ENCODE peak calls at places on chromosome 7, in six cellular contexts. One of them, this sample, is unnamed.

GRCh38 chr7:157559596-157560257 is 222.9 kb downstream of the DNAJB6 start:
- DNase-seq in B cell: no peak
- DNase-seq in neural progenitor cell: no peak
- DNase-seq in cardiac muscle cell: no peak
- DNase-seq in heart left ventricle: no peak
- DNase-seq in H9: no peak
- DNase-seq in this sample: no peak

GRCh38 chr7:139582671-139583155 is 59.2 kb downstream of the CLEC2L start:
- DNase-seq in B cell: no peak
- DNase-seq in neural progenitor cell: no peak
- DNase-seq in H9: no peak
- DNase-seq in cardiac muscle cell: no peak
- DNase-seq in heart left ventricle: no peak
- DNase-seq in this sample: no peak

GRCh38 chr7:29609162-29610030 is 45.8 kb downstream of the PRR15 start:
- DNase-seq in H9: peak
- DNase-seq in heart left ventricle: no peak
- DNase-seq in neural progenitor cell: peak
- DNase-seq in cardiac muscle cell: peak
- DNase-seq in B cell: no peak
- DNase-seq in this sample: no peak

GRCh38 chr7:40843338-40844026 is 708.7 kb downstream of the SUGCT start:
- DNase-seq in neural progenitor cell: no peak
- DNase-seq in H9: no peak
- DNase-seq in heart left ventricle: no peak
- DNase-seq in cardiac muscle cell: no peak
- DNase-seq in B cell: no peak
- DNase-seq in this sample: no peak

GRCh38 chr7:68470836-68471235 is 1127.4 kb upstream of the AUTS2 start:
- DNase-seq in neural progenitor cell: no peak
- DNase-seq in B cell: no peak
- DNase-seq in heart left ventricle: no peak
- DNase-seq in cardiac muscle cell: no peak
- DNase-seq in H9: no peak
- DNase-seq in this sample: no peak

GRCh38 chr7:7757576-7757975 is 39.2 kb upstream of the RPA3 start:
- DNase-seq in neural progenitor cell: peak
- DNase-seq in heart left ventricle: no peak
- DNase-seq in B cell: no peak
- DNase-seq in cardiac muscle cell: no peak
- DNase-seq in H9: no peak
- DNase-seq in this sample: no peak

GRCh38 chr7:91880016-91880412 is 488 bp downstream of the MTERF1 start:
- DNase-seq in neural progenitor cell: no peak
- DNase-seq in heart left ventricle: no peak
- DNase-seq in cardiac muscle cell: no peak
- DNase-seq in B cell: no peak
- DNase-seq in H9: no peak
- DNase-seq in this sample: no peak

GRCh38 chr7:95916573-95917371 is 144.4 kb downstream of the DYNC1I1 start:
- DNase-seq in heart left ventricle: peak
- DNase-seq in H9: peak
- DNase-seq in neural progenitor cell: peak
- DNase-seq in B cell: peak
- DNase-seq in cardiac muscle cell: peak
- DNase-seq in this sample: peak

GRCh38 chr7:22572937-22573336 is 72.9 kb upstream of the STEAP1B start:
- DNase-seq in H9: no peak
- DNase-seq in cardiac muscle cell: no peak
- DNase-seq in B cell: no peak
- DNase-seq in heart left ventricle: no peak
- DNase-seq in neural progenitor cell: no peak
- DNase-seq in this sample: no peak

GRCh38 chr7:22001345-22002004 is 55.8 kb upstream of the CDCA7L start:
- DNase-seq in cardiac muscle cell: peak
- DNase-seq in neural progenitor cell: peak
- DNase-seq in H9: no peak
- DNase-seq in B cell: peak
- DNase-seq in heart left ventricle: no peak
- DNase-seq in this sample: peak

GRCh38 chr7:93817004-93817403 is 73.5 kb downstream of the TFPI2 start:
- DNase-seq in neural progenitor cell: peak
- DNase-seq in heart left ventricle: no peak
- DNase-seq in cardiac muscle cell: no peak
- DNase-seq in B cell: no peak
- DNase-seq in H9: no peak
- DNase-seq in this sample: no peak

GRCh38 chr7:116652793-116653192 is 19.2 kb upstream of the MET start:
- DNase-seq in cardiac muscle cell: no peak
- DNase-seq in H9: no peak
- DNase-seq in neural progenitor cell: no peak
- DNase-seq in heart left ventricle: no peak
- DNase-seq in B cell: no peak
- DNase-seq in this sample: no peak

GRCh38 chr7:131745645-131746248 is 189.3 kb upstream of the PODXL start:
- DNase-seq in cardiac muscle cell: peak
- DNase-seq in heart left ventricle: no peak
- DNase-seq in B cell: no peak
- DNase-seq in H9: peak
- DNase-seq in neural progenitor cell: peak
- DNase-seq in this sample: peak

GRCh38 chr7:139619367-139619657 is 95.8 kb downstream of the CLEC2L start:
- DNase-seq in B cell: no peak
- DNase-seq in H9: no peak
- DNase-seq in heart left ventricle: no peak
- DNase-seq in cardiac muscle cell: no peak
- DNase-seq in neural progenitor cell: no peak
- DNase-seq in this sample: no peak

GRCh38 chr7:82615527-82615926 is 171.9 kb upstream of the CACNA2D1 start:
- DNase-seq in B cell: peak
- DNase-seq in heart left ventricle: no peak
- DNase-seq in neural progenitor cell: no peak
- DNase-seq in H9: no peak
- DNase-seq in cardiac muscle cell: no peak
- DNase-seq in this sample: no peak

GRCh38 chr7:76300210-76300731 is 2.2 kb upstream of the HSPB1 start:
- DNase-seq in cardiac muscle cell: no peak
- DNase-seq in B cell: no peak
- DNase-seq in H9: no peak
- DNase-seq in heart left ventricle: no peak
- DNase-seq in neural progenitor cell: no peak
- DNase-seq in this sample: no peak

GRCh38 chr7:100584677-100585510 is 1.0 kb downstream of the LRCH4 start:
- DNase-seq in cardiac muscle cell: peak
- DNase-seq in neural progenitor cell: peak
- DNase-seq in heart left ventricle: peak
- DNase-seq in H9: peak
- DNase-seq in B cell: no peak
- DNase-seq in this sample: no peak

GRCh38 chr7:69749358-69749757 is 151.1 kb downstream of the AUTS2 start:
- DNase-seq in neural progenitor cell: no peak
- DNase-seq in cardiac muscle cell: no peak
- DNase-seq in H9: no peak
- DNase-seq in B cell: no peak
- DNase-seq in heart left ventricle: no peak
- DNase-seq in this sample: no peak

GRCh38 chr7:69743436-69743835 is 145.2 kb downstream of the AUTS2 start:
- DNase-seq in H9: no peak
- DNase-seq in cardiac muscle cell: no peak
- DNase-seq in neural progenitor cell: no peak
- DNase-seq in B cell: no peak
- DNase-seq in heart left ventricle: no peak
- DNase-seq in this sample: no peak

GRCh38 chr7:69748530-69748929 is 150.3 kb downstream of the AUTS2 start:
- DNase-seq in heart left ventricle: no peak
- DNase-seq in neural progenitor cell: no peak
- DNase-seq in H9: no peak
- DNase-seq in B cell: no peak
- DNase-seq in cardiac muscle cell: no peak
- DNase-seq in this sample: no peak

GRCh38 chr7:69747144-69747543 is 148.9 kb downstream of the AUTS2 start:
- DNase-seq in H9: no peak
- DNase-seq in heart left ventricle: no peak
- DNase-seq in cardiac muscle cell: no peak
- DNase-seq in neural progenitor cell: no peak
- DNase-seq in B cell: no peak
- DNase-seq in this sample: no peak

GRCh38 chr7:69746383-69746782 is 148.1 kb downstream of the AUTS2 start:
- DNase-seq in neural progenitor cell: no peak
- DNase-seq in H9: no peak
- DNase-seq in heart left ventricle: no peak
- DNase-seq in cardiac muscle cell: no peak
- DNase-seq in B cell: no peak
- DNase-seq in this sample: no peak
- TF ChIP-seq CTCF in neural progenitor cell: no peak
- TF ChIP-seq CTCF in H9: no peak
- TF ChIP-seq CTCF in heart left ventricle: no peak
- TF ChIP-seq CTCF in cardiac muscle cell: no peak
- TF ChIP-seq CTCF in B cell: no peak
- TF ChIP-seq CTCF in this sample: no peak

GRCh38 chr7:127578036-127578684 is 7.2 kb downstream of the GCC1 start:
- DNase-seq in cardiac muscle cell: no peak
- DNase-seq in B cell: no peak
- DNase-seq in neural progenitor cell: peak
- DNase-seq in H9: no peak
- DNase-seq in heart left ventricle: no peak
- DNase-seq in this sample: no peak
- TF ChIP-seq CTCF in cardiac muscle cell: peak
- TF ChIP-seq CTCF in B cell: no peak
- TF ChIP-seq CTCF in neural progenitor cell: peak
- TF ChIP-seq CTCF in H9: peak
- TF ChIP-seq CTCF in heart left ventricle: no peak
- TF ChIP-seq CTCF in this sample: no peak

GRCh38 chr7:23679898-23680416 is at the start of gene FAM221A:
- DNase-seq in cardiac muscle cell: peak
- DNase-seq in H9: peak
- DNase-seq in B cell: peak
- DNase-seq in neural progenitor cell: peak
- DNase-seq in heart left ventricle: peak
- DNase-seq in this sample: peak
- TF ChIP-seq CTCF in cardiac muscle cell: peak
- TF ChIP-seq CTCF in H9: peak
- TF ChIP-seq CTCF in B cell: peak
- TF ChIP-seq CTCF in neural progenitor cell: peak
- TF ChIP-seq CTCF in heart left ventricle: peak
- TF ChIP-seq CTCF in this sample: peak

GRCh38 chr7:34070486-34071323 is 165.4 kb downstream of the BMPER start:
- DNase-seq in B cell: no peak
- DNase-seq in H9: no peak
- DNase-seq in heart left ventricle: no peak
- DNase-seq in cardiac muscle cell: no peak
- DNase-seq in neural progenitor cell: no peak
- DNase-seq in this sample: no peak

GRCh38 chr7:34066411-34066810 is 161.1 kb downstream of the BMPER start:
- DNase-seq in heart left ventricle: no peak
- DNase-seq in H9: no peak
- DNase-seq in cardiac muscle cell: no peak
- DNase-seq in B cell: no peak
- DNase-seq in neural progenitor cell: no peak
- DNase-seq in this sample: no peak

GRCh38 chr7:34067406-34067805 is 162.1 kb downstream of the BMPER start:
- DNase-seq in H9: no peak
- DNase-seq in cardiac muscle cell: no peak
- DNase-seq in neural progenitor cell: no peak
- DNase-seq in B cell: no peak
- DNase-seq in heart left ventricle: no peak
- DNase-seq in this sample: no peak

GRCh38 chr7:34066968-34067367 is 161.6 kb downstream of the BMPER start:
- DNase-seq in H9: peak
- DNase-seq in neural progenitor cell: no peak
- DNase-seq in heart left ventricle: no peak
- DNase-seq in cardiac muscle cell: no peak
- DNase-seq in B cell: no peak
- DNase-seq in this sample: no peak

GRCh38 chr7:34069676-34070075 is 164.3 kb downstream of the BMPER start:
- DNase-seq in neural progenitor cell: no peak
- DNase-seq in H9: no peak
- DNase-seq in B cell: no peak
- DNase-seq in cardiac muscle cell: no peak
- DNase-seq in heart left ventricle: no peak
- DNase-seq in this sample: no peak
- TF ChIP-seq CTCF in neural progenitor cell: no peak
- TF ChIP-seq CTCF in H9: no peak
- TF ChIP-seq CTCF in B cell: no peak
- TF ChIP-seq CTCF in cardiac muscle cell: no peak
- TF ChIP-seq CTCF in heart left ventricle: no peak
- TF ChIP-seq CTCF in this sample: no peak

GRCh38 chr7:74119831-74120230 is 36.2 kb downstream of the LIMK1 start:
- DNase-seq in cardiac muscle cell: no peak
- DNase-seq in neural progenitor cell: no peak
- DNase-seq in B cell: no peak
- DNase-seq in H9: no peak
- DNase-seq in heart left ventricle: no peak
- DNase-seq in this sample: no peak

GRCh38 chr7:74115326-74115725 is 31.7 kb downstream of the LIMK1 start:
- DNase-seq in H9: peak
- DNase-seq in neural progenitor cell: peak
- DNase-seq in heart left ventricle: no peak
- DNase-seq in B cell: no peak
- DNase-seq in cardiac muscle cell: no peak
- DNase-seq in this sample: no peak
- TF ChIP-seq CTCF in H9: peak
- TF ChIP-seq CTCF in neural progenitor cell: peak
- TF ChIP-seq CTCF in heart left ventricle: no peak
- TF ChIP-seq CTCF in B cell: no peak
- TF ChIP-seq CTCF in cardiac muscle cell: no peak
- TF ChIP-seq CTCF in this sample: no peak

GRCh38 chr7:66193146-66193725 is 11.9 kb upstream of the TPST1 start:
- DNase-seq in cardiac muscle cell: no peak
- DNase-seq in B cell: no peak
- DNase-seq in neural progenitor cell: no peak
- DNase-seq in heart left ventricle: no peak
- DNase-seq in H9: no peak
- DNase-seq in this sample: no peak

GRCh38 chr7:66202380-66202779 is 2.8 kb upstream of the TPST1 start:
- DNase-seq in neural progenitor cell: no peak
- DNase-seq in cardiac muscle cell: no peak
- DNase-seq in B cell: no peak
- DNase-seq in H9: peak
- DNase-seq in heart left ventricle: no peak
- DNase-seq in this sample: no peak

GRCh38 chr7:66198461-66198860 is 6.7 kb upstream of the TPST1 start:
- DNase-seq in heart left ventricle: no peak
- DNase-seq in H9: no peak
- DNase-seq in B cell: no peak
- DNase-seq in cardiac muscle cell: no peak
- DNase-seq in neural progenitor cell: no peak
- DNase-seq in this sample: no peak

GRCh38 chr7:66198956-66199355 is 6.2 kb upstream of the TPST1 start:
- DNase-seq in cardiac muscle cell: no peak
- DNase-seq in neural progenitor cell: no peak
- DNase-seq in H9: no peak
- DNase-seq in B cell: no peak
- DNase-seq in heart left ventricle: no peak
- DNase-seq in this sample: no peak
- TF ChIP-seq CTCF in cardiac muscle cell: no peak
- TF ChIP-seq CTCF in neural progenitor cell: no peak
- TF ChIP-seq CTCF in H9: no peak
- TF ChIP-seq CTCF in B cell: no peak
- TF ChIP-seq CTCF in heart left ventricle: no peak
- TF ChIP-seq CTCF in this sample: no peak

GRCh38 chr7:20647908-20648776 is 32.7 kb downstream of the ABCB5 start:
- DNase-seq in cardiac muscle cell: peak
- DNase-seq in heart left ventricle: no peak
- DNase-seq in B cell: peak
- DNase-seq in neural progenitor cell: peak
- DNase-seq in H9: peak
- DNase-seq in this sample: peak
- TF ChIP-seq CTCF in cardiac muscle cell: peak
- TF ChIP-seq CTCF in heart left ventricle: no peak
- TF ChIP-seq CTCF in B cell: no peak
- TF ChIP-seq CTCF in neural progenitor cell: peak
- TF ChIP-seq CTCF in H9: peak
- TF ChIP-seq CTCF in this sample: peak